ENCODE peak calls at places on chromosomes 12 and 14, in four cellular contexts. S is sigmoid colon, R is Panc1, V is SK-N-SH. U is an unnamed sample.

GRCh38 chr12:104825408-104825807 is 132.7 kb downstream of the SLC41A2 start:
- DNase-seq in R (no peak), S (no peak), V (no peak), U (no peak)

GRCh38 chr14:53663709-53664108 is 292.9 kb downstream of the BMP4 start:
- DNase-seq in S (peak; percentile 66), R (no peak), V (no peak), U (no peak)

GRCh38 chr14:58607571-58608317 is 30.0 kb upstream of the DACT1 start:
- DNase-seq in S (no peak), V (no peak), R (no peak), U (no peak)

GRCh38 chr12:19641235-19642080 is 202.2 kb downstream of the AEBP2 start:
- DNase-seq in V (no peak), R (no peak), S (no peak), U (no peak)

GRCh38 chr12:54164402-54165145 is 24.2 kb downstream of the SMUG1 start:
- DNase-seq in V (peak; percentile 61), S (no peak), R (no peak), U (no peak)

GRCh38 chr14:67734675-67735074 is 33.0 kb downstream of the RDH12 start:
- DNase-seq in S (no peak), R (no peak), V (no peak), U (no peak)

GRCh38 chr12:66060361-66060907 is 70.1 kb downstream of the LLPH start:
- DNase-seq in R (no peak), V (no peak), S (no peak), U (no peak)

GRCh38 chr12:85572956-85573355 is 263.3 kb downstream of the RASSF9 start:
- DNase-seq in V (no peak), S (no peak), R (no peak), U (no peak)

GRCh38 chr12:85803231-85803630 is 33.0 kb downstream of the RASSF9 start:
- DNase-seq in V (no peak), S (no peak), R (no peak), U (peak; percentile 42)

GRCh38 chr14:67313153-67313552 is 46.5 kb downstream of the ATP6V1D start:
- DNase-seq in S (no peak), R (no peak), V (no peak), U (no peak)

GRCh38 chr12:6222009-6222702 is 22.0 kb downstream of the CD9 start:
- DNase-seq in R (no peak), S (peak; percentile 65), V (no peak), U (no peak)

GRCh38 chr12:21502164-21502496 is 541 bp downstream of the GOLT1B start:
- DNase-seq in R (no peak), S (peak; percentile 66), V (no peak), U (no peak)

GRCh38 chr14:69039287-69039628 is 60.2 kb upstream of the ACTN1 start:
- DNase-seq in V (no peak), R (no peak), S (no peak), U (no peak)

GRCh38 chr12:94721173-94721572 is 70.8 kb upstream of the TMCC3 start:
- DNase-seq in S (no peak), V (no peak), R (no peak), U (no peak)

GRCh38 chr14:91945776-91946305 is 1.7 kb downstream of the FBLN5 start:
- DNase-seq in S (no peak), R (no peak), V (no peak), U (no peak)

GRCh38 chr12:25130741-25131188 is 64.2 kb downstream of the DNAI7 start:
- DNase-seq in V (peak; percentile 33), S (no peak), R (peak; percentile 24), U (peak; percentile 30)

GRCh38 chr12:124165695-124166094 is 129.2 kb upstream of the RFLNA start:
- DNase-seq in R (no peak), V (no peak), S (no peak), U (no peak)
- TF ChIP-seq POLR2AphosphoS5 in R (no peak), V (no peak), S (no peak), U (no peak)

DNA sequence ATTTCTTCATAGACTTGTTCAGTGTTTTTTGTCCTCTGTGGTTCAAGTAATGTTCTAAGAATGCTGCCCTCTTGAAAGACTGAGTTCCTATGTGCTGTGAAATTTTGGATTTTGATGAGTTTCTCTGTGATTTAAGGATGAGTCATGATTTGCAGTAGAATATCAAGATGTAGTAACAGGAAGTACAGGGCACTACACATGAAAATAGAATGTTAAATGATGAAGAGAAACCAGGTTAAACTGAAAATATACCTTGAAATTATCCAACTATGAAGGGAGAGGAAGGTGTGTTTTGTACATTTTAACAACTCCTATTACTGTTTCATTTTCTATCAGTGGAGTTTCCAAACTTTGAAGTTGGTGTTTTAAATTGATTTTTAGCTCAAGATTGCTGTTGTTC is 4.8 kb downstream of the ELK3 start:
- DNase-seq in S (no peak), V (no peak), R (no peak), U (no peak)
- TF ChIP-seq POLR2AphosphoS5 in S (no peak), V (peak; percentile 73), R (no peak), U (no peak)

GRCh38 chr12:51855586-51856428 is 7.3 kb upstream of the FIGNL2 start:
- DNase-seq in R (no peak), V (no peak), S (no peak), U (no peak)
- TF ChIP-seq POLR2AphosphoS5 in R (no peak), V (no peak), S (no peak), U (no peak)

DNA sequence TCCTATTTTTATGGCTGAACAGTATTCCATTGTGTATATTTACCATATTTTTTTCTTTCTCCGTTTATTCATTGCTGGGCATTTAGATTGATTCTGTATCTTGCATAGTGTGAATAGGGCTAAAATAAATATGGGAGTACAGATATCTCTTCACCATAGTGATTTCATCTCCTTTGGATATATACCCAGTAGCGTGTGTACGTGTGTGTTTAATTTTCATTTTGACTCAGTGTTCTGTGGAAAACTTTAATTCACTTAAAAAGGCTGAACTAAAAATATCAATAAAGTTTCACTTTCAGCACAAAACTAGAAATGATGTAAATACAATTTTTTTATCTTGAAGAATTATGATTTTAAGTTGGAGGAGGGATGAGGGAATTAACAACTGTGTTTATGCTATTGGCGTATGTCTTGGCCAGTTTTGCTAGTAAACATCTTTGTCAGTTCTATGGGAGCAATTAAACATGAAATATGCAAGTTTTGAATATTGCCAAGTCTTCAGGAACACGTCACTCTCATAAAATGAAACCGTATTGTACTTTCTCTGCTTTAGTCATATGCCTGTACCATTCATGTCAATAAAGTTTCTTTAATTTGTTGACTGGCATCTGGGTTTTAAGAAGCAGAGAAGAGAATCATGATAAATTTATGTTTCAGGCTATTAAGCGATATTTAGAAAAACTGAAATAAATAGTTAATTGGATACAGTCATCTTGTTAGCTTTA is 99.8 kb downstream of the PTGER2 start:
- DNase-seq in S (no peak), R (no peak), V (no peak), U (no peak)
- TF ChIP-seq POLR2AphosphoS5 in S (no peak), R (no peak), V (no peak), U (no peak)

U was measured in SK-N-MC.